ENCODE peak calls at places on chromosomes 1 and 21, in seven cellular contexts. W, D, P, I, O, B and R are unnamed samples.

GRCh38 chr1:225811622-225812487 is 1.9 kb downstream of the EPHX1 start:
- DNase-seq in W (no peak), D (no peak), P (peak; percentile 30), I (peak; percentile 19), O (no peak), B (peak; percentile 60), R (no peak)

GRCh38 chr1:244010191-244010590 is 40.9 kb upstream of the ZBTB18 start:
- DNase-seq in W (no peak), D (no peak), P (no peak), I (peak; percentile 32), O (no peak), B (peak; percentile 49), R (no peak)

GRCh38 chr1:9009438-9010366 is 16.5 kb downstream of the SLC2A7 start:
- DNase-seq in W (peak; percentile 60), D (no peak), P (peak; percentile 8), I (peak; percentile 41), O (peak; percentile 85), B (peak; percentile 83), R (no peak)

GRCh38 chr1:113057006-113057405 is 16.0 kb upstream of the LRIG2 start:
- DNase-seq in W (peak; percentile 53), D (no peak), P (no peak), I (no peak), O (no peak), B (peak; percentile 36), R (no peak)

GRCh38 chr1:218743861-218744505 is 398.8 kb downstream of the TGFB2 start:
- DNase-seq in W (no peak), D (no peak), P (no peak), I (peak; percentile 50), O (no peak), B (no peak), R (no peak)

GRCh38 chr1:225454067-225454618 is 26.3 kb upstream of the LBR start:
- DNase-seq in W (no peak), D (no peak), P (no peak), I (peak; percentile 94), O (no peak), B (no peak), R (no peak)

GRCh38 chr1:94395231-94395630 is 23.0 kb upstream of the ABCD3 start:
- DNase-seq in W (no peak), D (no peak), P (no peak), I (no peak), O (no peak), B (no peak), R (no peak)

GRCh38 chr1:204084247-204084772 is 11.4 kb downstream of the SOX13 start:
- DNase-seq in W (peak; percentile 44), D (no peak), P (no peak), I (no peak), O (peak; percentile 37), B (peak; percentile 86), R (no peak)

GRCh38 chr1:201535046-201535777 is 3.7 kb upstream of the NAV1 start:
- DNase-seq in W (no peak), D (no peak), P (peak; percentile 74), I (peak; percentile 40), O (no peak), B (no peak), R (no peak)

GRCh38 chr1:16491056-16491675 is 22.9 kb downstream of the RNU1-1 start:
- DNase-seq in W (peak; percentile 25), D (no peak), P (no peak), I (no peak), O (no peak), B (no peak), R (peak; percentile 25)

GRCh38 chr1:204398197-204399125 is 13.2 kb downstream of the PPP1R15B start:
- DNase-seq in W (peak; percentile 59), D (no peak), P (peak; percentile 60), I (peak; percentile 87), O (no peak), B (peak; percentile 81), R (no peak)

GRCh38 chr1:6163191-6163972 is 16.7 kb downstream of the CHD5 start:
- DNase-seq in W (no peak), D (no peak), P (no peak), I (no peak), O (no peak), B (no peak), R (no peak)

GRCh38 chr1:6165027-6165426 is 15.1 kb downstream of the CHD5 start:
- DNase-seq in W (no peak), D (no peak), P (no peak), I (no peak), O (no peak), B (no peak), R (no peak)

GRCh38 chr1:6163973-6164617 is 16.0 kb downstream of the CHD5 start:
- DNase-seq in W (no peak), D (no peak), P (no peak), I (no peak), O (no peak), B (no peak), R (no peak)

GRCh38 chr1:6162341-6162740 is 17.8 kb downstream of the CHD5 start:
- DNase-seq in W (no peak), D (no peak), P (no peak), I (no peak), O (no peak), B (no peak), R (no peak)

DNA sequence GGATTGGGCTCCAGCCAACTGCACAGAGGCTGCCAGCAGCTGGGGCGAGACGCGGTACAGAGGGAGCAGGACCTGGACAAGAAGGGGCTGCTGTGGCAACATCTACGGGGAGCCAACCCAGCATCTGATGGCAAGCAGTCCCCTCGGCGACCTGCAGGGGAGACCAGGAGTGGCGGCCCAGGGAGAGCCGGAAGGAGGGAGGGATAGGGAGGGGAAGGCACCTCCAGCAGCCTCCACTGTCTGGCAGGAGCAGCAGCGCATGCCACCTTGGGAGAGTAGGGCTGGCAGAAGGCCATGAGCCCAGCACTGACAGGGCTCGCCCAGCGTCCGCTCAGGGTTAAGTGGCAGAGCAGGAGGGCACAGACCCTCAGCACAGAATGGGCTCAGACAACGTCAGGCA is 17.3 kb downstream of the CHD5 start:
- DNase-seq in W (no peak), D (no peak), P (no peak), I (no peak), O (no peak), B (peak; percentile 67), R (no peak)
- TF ChIP-seq CTCF in W (no peak), D (no peak), P (no peak), I (no peak), O (no peak), B (no peak), R (no peak)

DNA sequence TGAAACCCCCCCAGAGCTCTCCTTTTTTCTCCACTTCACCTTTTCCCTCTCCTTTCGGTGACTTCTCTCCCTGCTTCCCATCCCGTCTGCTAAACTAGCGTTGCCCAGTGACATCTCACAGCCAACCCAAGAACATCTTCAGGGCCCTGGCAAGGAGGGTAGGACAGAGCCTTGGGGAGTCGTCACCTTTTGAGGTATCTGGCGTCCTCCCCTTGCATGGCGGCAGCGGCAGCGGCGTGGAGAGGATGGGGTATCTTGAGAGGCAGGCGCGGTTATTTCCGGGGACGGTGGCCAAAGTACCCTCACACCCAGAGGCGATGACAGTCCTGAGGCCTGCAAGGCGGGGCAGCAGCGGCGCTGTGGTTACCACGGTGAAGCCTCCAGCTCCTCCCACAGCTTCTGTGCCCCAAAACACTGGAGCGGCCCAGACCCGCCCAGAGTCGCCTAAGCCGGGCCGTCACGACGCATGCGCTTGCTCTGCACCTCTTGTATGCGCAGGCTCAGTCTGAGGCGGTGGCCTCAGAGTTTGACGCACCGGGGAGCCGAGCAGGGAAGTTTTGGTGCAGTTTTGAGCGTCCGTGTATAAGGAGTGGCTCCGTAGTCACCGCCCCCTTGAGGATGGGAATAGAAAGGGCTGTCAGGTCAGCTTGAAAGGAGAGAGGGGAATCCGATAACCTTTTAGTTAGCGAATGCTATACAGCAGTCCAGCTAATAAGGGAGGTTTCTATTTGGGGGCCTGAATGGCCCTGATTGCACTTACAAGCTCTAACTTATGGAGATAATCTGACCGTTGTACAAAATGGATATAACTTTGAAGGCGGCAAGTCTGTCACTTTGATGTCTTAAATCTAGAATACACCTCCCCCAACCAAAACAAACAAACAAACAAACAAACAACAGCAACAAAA is at the start of gene KIFAP3:
- DNase-seq in W (peak; percentile 96), D (peak; percentile 79), P (peak; percentile 97), I (peak; percentile 99), O (peak; percentile 99), B (peak; percentile 97), R (peak; percentile 99)
- TF ChIP-seq CTCF in W (peak; percentile 40), D (peak; percentile 66), P (peak; percentile 64), I (peak; percentile 77), O (peak; percentile 51), B (no peak), R (peak; percentile 78)

DNA sequence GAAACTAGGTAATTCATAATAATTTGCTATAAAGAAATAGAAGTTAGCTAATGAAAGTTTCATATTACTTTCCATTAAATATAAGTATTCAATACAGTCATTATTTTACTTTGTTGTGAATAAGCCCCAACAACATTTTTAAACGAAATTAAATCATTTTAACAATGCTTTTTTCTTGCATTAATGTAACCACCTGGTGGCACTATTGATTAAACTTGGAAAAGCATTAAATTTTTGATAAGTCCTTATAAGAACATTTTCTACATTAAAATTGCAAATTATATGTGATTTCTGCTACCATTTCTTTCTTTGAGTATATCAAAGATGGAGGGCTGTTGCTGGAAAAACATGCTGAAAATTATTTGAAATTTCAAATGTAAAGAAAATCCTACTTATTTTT is 918.8 kb upstream of the TMPRSS15 start:
- DNase-seq in W (no peak), D (no peak), P (no peak), I (no peak), O (no peak), B (no peak), R (no peak)
- TF ChIP-seq CTCF in W (no peak), D (no peak), P (no peak), I (no peak), O (no peak), B (no peak), R (peak; percentile 87)

GRCh38 chr1:31214316-31215082 is 25.2 kb downstream of the NKAIN1 start:
- DNase-seq in W (peak; percentile 27), D (no peak), P (no peak), I (no peak), O (no peak), B (peak; percentile 86), R (no peak)
- TF ChIP-seq CTCF in W (no peak), D (no peak), P (peak; percentile 11), I (no peak), O (no peak), B (no peak), R (peak; percentile 32)

GRCh38 chr1:236345728-236346127 is 48.4 kb upstream of the EDARADD start:
- DNase-seq in W (no peak), D (no peak), P (no peak), I (no peak), O (no peak), B (no peak), R (no peak)
- TF ChIP-seq CTCF in W (no peak), D (no peak), P (no peak), I (no peak), O (no peak), B (no peak), R (peak; percentile 49)

GRCh38 chr1:236509647-236510401 is 14.0 kb upstream of the LGALS8 start:
- DNase-seq in W (no peak), D (no peak), P (no peak), I (no peak), O (no peak), B (no peak), R (no peak)
- TF ChIP-seq CTCF in W (no peak), D (no peak), P (no peak), I (no peak), O (no peak), B (no peak), R (peak; percentile 7)

GRCh38 chr1:101317590-101317989 is 80.8 kb downstream of the S1PR1 start:
- DNase-seq in W (no peak), D (no peak), P (no peak), I (no peak), O (no peak), B (peak; percentile 32), R (no peak)
- TF ChIP-seq CTCF in W (no peak), D (no peak), P (no peak), I (no peak), O (no peak), B (peak; percentile 21), R (peak; percentile 22)